ENCODE peak calls at places on chromosomes 6 and 20, in five cellular contexts. Z is neural progenitor cell, R is fibroblast of the aortic adventitia, G is upper lobe of right lung, T is A549. E is an unnamed sample.

GRCh38 chr6:14275493-14275851 is 157.9 kb downstream of the CD83 start:
- DNase-seq in Z (no peak), R (peak), G (no peak), T (no peak), E (peak)

GRCh38 chr6:82006027-82006738 is 241.4 kb downstream of the IBTK start:
- DNase-seq in Z (peak), R (peak), G (no peak), T (peak), E (no peak)

GRCh38 chr6:148441454-148441911 is 98.8 kb downstream of the SASH1 start:
- DNase-seq in Z (no peak), R (peak), G (no peak), T (peak), E (no peak)

GRCh38 chr6:159328052-159328451 is 158.9 kb downstream of the FNDC1 start:
- DNase-seq in Z (no peak), R (no peak), G (no peak), T (no peak), E (no peak)

GRCh38 chr6:154536922-154537449 is 26.5 kb upstream of the CNKSR3 start:
- DNase-seq in Z (no peak), R (no peak), G (no peak), T (no peak), E (no peak)

GRCh38 chr6:83978324-83978734 is 55.2 kb upstream of the MRAP2 start:
- DNase-seq in Z (no peak), R (peak), G (no peak), T (no peak), E (no peak)

GRCh38 chr20:15200139-15200538 is 862.7 kb upstream of the FLRT3 start:
- DNase-seq in Z (no peak), R (no peak), G (no peak), T (no peak), E (no peak)

GRCh38 chr20:10794765-10795164 is 121.0 kb upstream of the JAG1 start:
- DNase-seq in Z (no peak), R (no peak), G (no peak), T (no peak), E (no peak)

GRCh38 chr6:37319156-37319555 is 34.6 kb upstream of the RNF8 start:
- DNase-seq in Z (no peak), R (no peak), G (no peak), T (no peak), E (no peak)

GRCh38 chr6:106381871-106382270 is 21.4 kb downstream of the CRYBG1 start:
- DNase-seq in Z (no peak), R (peak), G (no peak), T (no peak), E (no peak)

GRCh38 chr6:138692058-138692977 is 81.3 kb upstream of the CCDC28A start:
- DNase-seq in Z (peak), R (peak), G (peak), T (peak), E (peak)

GRCh38 chr6:77463881-77464867 is 883 bp upstream of the HTR1B start:
- DNase-seq in Z (peak), R (no peak), G (peak), T (peak), E (no peak)

GRCh38 chr6:83359638-83360037 is 71.2 kb downstream of the ME1 start:
- DNase-seq in Z (no peak), R (no peak), G (no peak), T (no peak), E (no peak)

GRCh38 chr20:54456972-54457371 is 18.4 kb upstream of the DOK5 start:
- DNase-seq in Z (no peak), R (no peak), G (no peak), T (no peak), E (no peak)

GRCh38 chr6:11631008-11631407 is 93.5 kb downstream of the TMEM170B start:
- DNase-seq in Z (no peak), R (no peak), G (no peak), T (no peak), E (no peak)

GRCh38 chr6:42503894-42504293 is 52.2 kb upstream of the TRERF1 start:
- DNase-seq in Z (no peak), R (no peak), G (no peak), T (no peak), E (no peak)

GRCh38 chr6:168097221-168097620 is 18.2 kb upstream of the FRMD1 start:
- DNase-seq in Z (no peak), R (no peak), G (no peak), T (no peak), E (no peak)

GRCh38 chr6:152587473-152587872 is 49.7 kb downstream of the SYNE1 start:
- DNase-seq in Z (no peak), R (no peak), G (no peak), T (no peak), E (no peak)

GRCh38 chr20:17023811-17024210 is 203.0 kb upstream of the PCSK2 start:
- DNase-seq in Z (peak), R (no peak), G (peak), T (no peak), E (no peak)

DNA sequence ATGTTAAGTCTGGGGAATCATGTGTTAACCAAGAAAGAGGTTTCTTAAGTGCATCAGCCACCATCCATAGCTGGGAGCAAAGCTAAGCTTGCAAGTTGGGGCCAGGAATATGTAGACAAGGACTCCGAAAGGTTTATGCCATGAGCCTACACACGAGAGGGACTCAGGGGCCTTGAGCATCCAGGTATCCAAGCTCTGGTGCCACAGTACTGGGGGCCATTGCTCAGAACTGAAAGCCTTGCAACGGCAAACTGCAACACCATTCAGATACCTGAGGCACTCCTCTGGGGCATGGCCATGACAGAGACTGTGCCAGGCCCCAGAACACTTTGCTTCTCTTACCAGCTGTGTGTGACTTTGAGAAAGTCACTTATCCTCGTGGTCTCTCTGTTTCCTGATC is 27.6 kb downstream of the PRND start:
- DNase-seq in Z (no peak), R (no peak), G (no peak), T (no peak), E (peak)
- TF ChIP-seq CTCF in Z (no peak), R (no peak), G (no peak), T (no peak), E (no peak)

GRCh38 chr6:110040716-110041115 is 62.6 kb downstream of the GPR6 start:
- DNase-seq in Z (no peak), R (no peak), G (peak), T (no peak), E (peak)

GRCh38 chr6:110041830-110042229 is 63.7 kb downstream of the GPR6 start:
- DNase-seq in Z (no peak), R (no peak), G (no peak), T (no peak), E (no peak)

GRCh38 chr6:110041149-110041548 is 63.0 kb downstream of the GPR6 start:
- DNase-seq in Z (no peak), R (no peak), G (no peak), T (no peak), E (no peak)

GRCh38 chr6:110039364-110039995 is 61.4 kb downstream of the GPR6 start:
- DNase-seq in Z (peak), R (peak), G (peak), T (peak), E (peak)

GRCh38 chr6:110039996-110040383 is 61.9 kb downstream of the GPR6 start:
- DNase-seq in Z (peak), R (peak), G (peak), T (peak), E (peak)
- TF ChIP-seq CTCF in Z (peak), R (peak), G (peak), T (no peak), E (peak)

GRCh38 chr6:19549109-19549508 is 288.1 kb upstream of the ID4 start:
- DNase-seq in Z (no peak), R (peak), G (no peak), T (no peak), E (no peak)
- TF ChIP-seq CTCF in Z (no peak), R (peak), G (no peak), T (no peak), E (no peak)

DNA sequence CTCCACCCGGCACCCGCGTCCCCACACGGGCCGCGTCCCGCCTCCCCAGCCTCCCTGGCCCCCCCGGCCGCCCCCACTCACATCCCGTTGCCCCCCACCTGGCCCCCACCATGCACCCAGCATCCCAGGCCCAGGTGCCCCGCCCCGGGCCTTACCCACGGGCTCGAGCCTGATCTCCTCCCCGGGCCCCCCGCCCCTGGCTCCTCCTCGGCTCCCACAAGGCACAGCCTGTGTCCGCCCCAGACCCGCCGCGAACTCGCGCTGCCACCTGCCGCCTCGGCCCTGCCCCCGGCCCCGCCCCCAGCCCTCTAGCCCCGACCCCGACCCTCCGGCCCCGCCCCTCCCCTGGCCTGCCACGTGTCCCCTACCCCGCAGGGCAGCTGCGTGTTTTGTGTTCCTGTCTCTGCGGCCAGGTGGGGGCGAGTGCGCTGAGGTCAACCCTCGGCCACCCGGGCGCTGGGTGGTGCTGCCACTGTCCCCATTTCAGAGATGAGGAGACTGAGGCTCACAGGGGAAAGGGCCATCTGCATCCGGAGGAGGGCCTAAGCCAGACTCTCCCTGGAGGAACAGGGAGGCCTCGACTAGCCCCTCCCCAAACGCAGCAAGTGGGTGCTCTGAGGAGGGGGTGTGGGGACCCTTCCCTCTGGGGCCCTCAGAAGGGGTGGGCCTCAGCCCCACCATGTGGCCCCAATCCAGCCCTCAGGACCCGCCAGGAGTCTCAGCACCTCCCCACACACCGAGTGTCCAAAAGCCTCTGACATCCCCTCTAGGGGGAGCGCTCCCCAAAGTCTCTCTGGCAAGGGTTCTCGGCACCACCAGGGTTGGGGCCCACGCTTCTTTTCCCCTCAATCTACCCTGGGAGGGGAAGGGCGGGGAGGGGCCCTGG is 99.8 kb downstream of the TAF4 start:
- DNase-seq in Z (peak), R (no peak), G (no peak), T (no peak), E (peak)
- TF ChIP-seq CTCF in Z (peak), R (no peak), G (no peak), T (no peak), E (no peak)

DNA sequence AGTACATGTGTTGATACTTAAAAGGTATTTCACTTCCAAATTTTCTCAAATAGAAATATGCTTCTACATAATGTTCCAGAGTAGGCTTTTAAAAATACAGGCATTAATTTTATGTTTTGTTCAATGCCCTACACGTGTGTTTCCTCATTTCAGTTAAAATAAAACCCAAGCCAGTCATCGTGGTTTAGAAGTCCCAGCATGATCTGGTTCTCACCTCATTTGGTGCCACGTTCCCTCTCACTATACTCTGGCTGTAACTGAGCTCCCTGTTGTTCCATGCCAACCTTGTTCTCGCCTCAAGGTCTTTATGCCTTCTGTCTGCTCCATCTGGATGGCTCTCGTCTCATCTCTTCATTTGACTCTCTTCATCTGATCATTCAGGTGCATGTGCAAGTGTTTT is 32.6 kb downstream of the HDGFL1 start:
- DNase-seq in Z (no peak), R (no peak), G (no peak), T (no peak), E (no peak)
- TF ChIP-seq CTCF in Z (no peak), R (no peak), G (no peak), T (no peak), E (no peak)

GRCh38 chr6:88473622-88474021 is 307.5 kb upstream of the CNR1 start:
- DNase-seq in Z (no peak), R (no peak), G (no peak), T (no peak), E (no peak)
- TF ChIP-seq CTCF in Z (no peak), R (no peak), G (no peak), T (no peak), E (no peak)

DNA sequence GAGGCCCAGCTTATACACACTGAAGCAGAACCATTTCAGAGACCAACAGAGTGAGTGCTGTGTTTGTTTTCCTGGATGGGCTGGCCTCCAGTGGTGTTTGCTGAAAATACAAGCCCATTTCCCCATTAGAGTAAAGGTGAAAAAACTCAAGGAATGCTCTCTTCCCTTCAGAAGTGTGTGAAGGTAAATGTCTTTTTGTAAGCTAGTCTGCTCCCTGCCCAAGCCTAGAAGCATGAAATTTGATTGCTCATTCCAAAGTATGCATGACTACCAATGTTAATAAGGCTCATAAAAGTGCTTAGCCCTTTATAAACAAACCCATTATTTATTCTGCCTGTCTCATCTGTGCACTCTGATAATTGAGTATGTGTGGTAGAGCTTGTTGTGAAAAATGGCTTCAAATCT is 59.1 kb downstream of the ADGRF1 start:
- DNase-seq in Z (peak), R (no peak), G (no peak), T (peak), E (no peak)
- TF ChIP-seq CTCF in Z (peak), R (no peak), G (peak), T (no peak), E (no peak)

GRCh38 chr6:113731528-113731927 is 125.6 kb upstream of the MARCKS start:
- DNase-seq in Z (no peak), R (no peak), G (no peak), T (no peak), E (no peak)

GRCh38 chr6:113735487-113735886 is 121.7 kb upstream of the MARCKS start:
- DNase-seq in Z (no peak), R (no peak), G (no peak), T (no peak), E (no peak)

GRCh38 chr6:113734886-113735481 is 122.2 kb upstream of the MARCKS start:
- DNase-seq in Z (no peak), R (peak), G (no peak), T (no peak), E (no peak)

GRCh38 chr6:113733386-113733785 is 123.8 kb upstream of the MARCKS start:
- DNase-seq in Z (no peak), R (peak), G (no peak), T (no peak), E (no peak)

GRCh38 chr6:113732384-113732966 is 124.7 kb upstream of the MARCKS start:
- DNase-seq in Z (peak), R (peak), G (no peak), T (no peak), E (no peak)
- TF ChIP-seq CTCF in Z (peak), R (peak), G (no peak), T (no peak), E (peak)